ENCODE peak calls at places on chromosomes 12 and 14, in seven cellular contexts. One of them, this sample, is unnamed.

GRCh38 chr12:29306267-29306666 is 74.7 kb downstream of the ERGIC2 start:
- DNase-seq in trophoblast cell: no peak
- DNase-seq in mesenchymal stem cell: no peak
- DNase-seq in neuronal stem cell: no peak
- DNase-seq in IMR-90: no peak
- DNase-seq in H1: no peak
- DNase-seq in H9: no peak
- DNase-seq in this sample: no peak

GRCh38 chr12:14948672-14949071 is 10.3 kb upstream of the ERP27 start:
- DNase-seq in trophoblast cell: no peak
- DNase-seq in mesenchymal stem cell: peak
- DNase-seq in neuronal stem cell: no peak
- DNase-seq in IMR-90: peak
- DNase-seq in H1: no peak
- DNase-seq in H9: no peak
- DNase-seq in this sample: peak

GRCh38 chr12:4984971-4985370 is 58.7 kb upstream of the KCNA5 start:
- DNase-seq in trophoblast cell: no peak
- DNase-seq in mesenchymal stem cell: no peak
- DNase-seq in neuronal stem cell: no peak
- DNase-seq in IMR-90: no peak
- DNase-seq in H1: no peak
- DNase-seq in H9: no peak
- DNase-seq in this sample: no peak

GRCh38 chr12:131131077-131131807 is 177.5 kb downstream of the ADGRD1 start:
- DNase-seq in trophoblast cell: no peak
- DNase-seq in mesenchymal stem cell: no peak
- DNase-seq in neuronal stem cell: no peak
- DNase-seq in IMR-90: no peak
- DNase-seq in H1: no peak
- DNase-seq in H9: no peak
- DNase-seq in this sample: no peak

GRCh38 chr12:128043317-128043716 is 223.7 kb upstream of the TMEM132C start:
- DNase-seq in trophoblast cell: no peak
- DNase-seq in mesenchymal stem cell: no peak
- DNase-seq in neuronal stem cell: no peak
- DNase-seq in IMR-90: no peak
- DNase-seq in H1: no peak
- DNase-seq in H9: no peak
- DNase-seq in this sample: no peak

GRCh38 chr12:49031573-49032161 is 13.1 kb upstream of the PRKAG1 start:
- DNase-seq in trophoblast cell: no peak
- DNase-seq in mesenchymal stem cell: no peak
- DNase-seq in neuronal stem cell: no peak
- DNase-seq in IMR-90: no peak
- DNase-seq in H1: no peak
- DNase-seq in H9: no peak
- DNase-seq in this sample: no peak

GRCh38 chr12:80988986-80989385 is 51.3 kb upstream of the LIN7A start:
- DNase-seq in trophoblast cell: no peak
- DNase-seq in mesenchymal stem cell: no peak
- DNase-seq in neuronal stem cell: no peak
- DNase-seq in IMR-90: no peak
- DNase-seq in H1: no peak
- DNase-seq in H9: no peak
- DNase-seq in this sample: peak

GRCh38 chr12:57767876-57768275 is 998 bp upstream of the CYP27B1 start:
- DNase-seq in trophoblast cell: no peak
- DNase-seq in mesenchymal stem cell: no peak
- DNase-seq in neuronal stem cell: no peak
- DNase-seq in IMR-90: no peak
- DNase-seq in H1: no peak
- DNase-seq in H9: no peak
- DNase-seq in this sample: no peak

GRCh38 chr14:58593977-58594376 is 43.8 kb upstream of the DACT1 start:
- DNase-seq in trophoblast cell: no peak
- DNase-seq in mesenchymal stem cell: no peak
- DNase-seq in neuronal stem cell: no peak
- DNase-seq in IMR-90: no peak
- DNase-seq in H1: no peak
- DNase-seq in H9: no peak
- DNase-seq in this sample: no peak

GRCh38 chr12:106238146-106238545 is 9.7 kb downstream of the CKAP4 start:
- DNase-seq in trophoblast cell: peak
- DNase-seq in mesenchymal stem cell: no peak
- DNase-seq in neuronal stem cell: no peak
- DNase-seq in IMR-90: no peak
- DNase-seq in H1: no peak
- DNase-seq in H9: peak
- DNase-seq in this sample: peak

GRCh38 chr12:108609535-108610335 is 11.9 kb upstream of the TMEM119 start:
- DNase-seq in trophoblast cell: no peak
- DNase-seq in mesenchymal stem cell: peak
- DNase-seq in neuronal stem cell: no peak
- DNase-seq in IMR-90: peak
- DNase-seq in H1: no peak
- DNase-seq in H9: no peak
- DNase-seq in this sample: no peak

GRCh38 chr12:24565300-24565699 is 383.6 kb downstream of the BCAT1 start:
- DNase-seq in trophoblast cell: no peak
- DNase-seq in mesenchymal stem cell: no peak
- DNase-seq in neuronal stem cell: no peak
- DNase-seq in IMR-90: no peak
- DNase-seq in H1: no peak
- DNase-seq in H9: peak
- DNase-seq in this sample: peak

GRCh38 chr14:96627811-96628775 is 125.9 kb downstream of the PAPOLA start:
- DNase-seq in trophoblast cell: no peak
- DNase-seq in mesenchymal stem cell: no peak
- DNase-seq in neuronal stem cell: no peak
- DNase-seq in IMR-90: no peak
- DNase-seq in H1: no peak
- DNase-seq in H9: peak
- DNase-seq in this sample: no peak

GRCh38 chr14:76774471-76775158 is 13.3 kb downstream of the VASH1 start:
- DNase-seq in trophoblast cell: no peak
- DNase-seq in mesenchymal stem cell: no peak
- DNase-seq in neuronal stem cell: no peak
- DNase-seq in IMR-90: no peak
- DNase-seq in H1: no peak
- DNase-seq in H9: peak
- DNase-seq in this sample: no peak

GRCh38 chr14:100467939-100468338 is 119.3 kb downstream of the BEGAIN start:
- DNase-seq in trophoblast cell: peak
- DNase-seq in mesenchymal stem cell: no peak
- DNase-seq in neuronal stem cell: no peak
- DNase-seq in IMR-90: no peak
- DNase-seq in H1: no peak
- DNase-seq in H9: no peak
- DNase-seq in this sample: no peak

GRCh38 chr12:14278294-14278953 is 87.1 kb upstream of the ATF7IP start:
- DNase-seq in trophoblast cell: no peak
- DNase-seq in mesenchymal stem cell: no peak
- DNase-seq in neuronal stem cell: no peak
- DNase-seq in IMR-90: no peak
- DNase-seq in H1: no peak
- DNase-seq in H9: no peak
- DNase-seq in this sample: no peak

GRCh38 chr12:5267603-5268423 is 164.1 kb upstream of the NTF3 start:
- DNase-seq in trophoblast cell: no peak
- DNase-seq in mesenchymal stem cell: no peak
- DNase-seq in neuronal stem cell: no peak
- DNase-seq in IMR-90: peak
- DNase-seq in H1: no peak
- DNase-seq in H9: no peak
- DNase-seq in this sample: peak

GRCh38 chr12:131454418-131455217 is 256.3 kb upstream of the SFSWAP start:
- DNase-seq in trophoblast cell: peak
- DNase-seq in mesenchymal stem cell: no peak
- DNase-seq in neuronal stem cell: peak
- DNase-seq in IMR-90: no peak
- DNase-seq in H1: peak
- DNase-seq in H9: peak
- DNase-seq in this sample: peak

GRCh38 chr12:51818567-51819300 is 29.8 kb downstream of the FIGNL2 start:
- DNase-seq in trophoblast cell: no peak
- DNase-seq in mesenchymal stem cell: peak
- DNase-seq in neuronal stem cell: no peak
- DNase-seq in IMR-90: peak
- DNase-seq in H1: no peak
- DNase-seq in H9: no peak
- DNase-seq in this sample: no peak

GRCh38 chr12:47155457-47156166 is 75.9 kb upstream of the AMIGO2 start:
- DNase-seq in trophoblast cell: no peak
- DNase-seq in mesenchymal stem cell: peak
- DNase-seq in neuronal stem cell: no peak
- DNase-seq in IMR-90: peak
- DNase-seq in H1: no peak
- DNase-seq in H9: no peak
- DNase-seq in this sample: peak

GRCh38 chr14:71686677-71687076 is 245.6 kb upstream of the RGS6 start:
- DNase-seq in trophoblast cell: no peak
- DNase-seq in mesenchymal stem cell: peak
- DNase-seq in neuronal stem cell: no peak
- DNase-seq in IMR-90: peak
- DNase-seq in H1: no peak
- DNase-seq in H9: no peak
- DNase-seq in this sample: no peak

GRCh38 chr14:51165415-51165814 is 70.5 kb upstream of the TRIM9 start:
- DNase-seq in trophoblast cell: no peak
- DNase-seq in mesenchymal stem cell: no peak
- DNase-seq in neuronal stem cell: no peak
- DNase-seq in IMR-90: no peak
- DNase-seq in H1: no peak
- DNase-seq in H9: no peak
- DNase-seq in this sample: no peak
- H3K4ac ChIP-seq in trophoblast cell: no peak
- H3K4ac ChIP-seq in mesenchymal stem cell: no peak
- H3K4ac ChIP-seq in neuronal stem cell: no peak
- H3K4ac ChIP-seq in IMR-90: no peak
- H3K4ac ChIP-seq in H1: no peak
- H3K4ac ChIP-seq in H9: no peak
- H3K4ac ChIP-seq in this sample: no peak

DNA sequence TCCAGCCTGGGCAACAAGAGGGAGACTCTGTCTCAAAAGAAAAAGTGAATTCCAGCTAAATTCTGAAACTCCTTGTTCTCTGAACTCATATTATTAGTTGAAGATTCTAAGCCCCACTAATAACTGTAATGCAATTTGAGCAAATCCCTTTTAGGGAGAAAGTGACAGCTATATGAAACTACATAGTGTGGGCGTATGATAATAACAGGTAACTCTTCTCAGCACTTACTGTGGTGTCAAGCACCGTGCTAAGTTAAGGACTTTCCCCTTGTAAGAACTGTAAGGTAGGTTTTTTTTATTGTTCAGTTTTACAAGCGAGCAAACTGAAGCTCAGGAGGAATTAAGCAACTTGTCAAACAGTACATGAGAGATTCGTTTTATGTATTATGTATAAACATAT is 5.4 kb downstream of the ANKRD13A start:
- DNase-seq in trophoblast cell: no peak
- DNase-seq in mesenchymal stem cell: no peak
- DNase-seq in neuronal stem cell: no peak
- DNase-seq in IMR-90: no peak
- DNase-seq in H1: no peak
- DNase-seq in H9: no peak
- DNase-seq in this sample: no peak
- H3K4ac ChIP-seq in trophoblast cell: no peak
- H3K4ac ChIP-seq in mesenchymal stem cell: no peak
- H3K4ac ChIP-seq in neuronal stem cell: no peak
- H3K4ac ChIP-seq in IMR-90: no peak
- H3K4ac ChIP-seq in H1: no peak
- H3K4ac ChIP-seq in H9: no peak
- H3K4ac ChIP-seq in this sample: no peak

DNA sequence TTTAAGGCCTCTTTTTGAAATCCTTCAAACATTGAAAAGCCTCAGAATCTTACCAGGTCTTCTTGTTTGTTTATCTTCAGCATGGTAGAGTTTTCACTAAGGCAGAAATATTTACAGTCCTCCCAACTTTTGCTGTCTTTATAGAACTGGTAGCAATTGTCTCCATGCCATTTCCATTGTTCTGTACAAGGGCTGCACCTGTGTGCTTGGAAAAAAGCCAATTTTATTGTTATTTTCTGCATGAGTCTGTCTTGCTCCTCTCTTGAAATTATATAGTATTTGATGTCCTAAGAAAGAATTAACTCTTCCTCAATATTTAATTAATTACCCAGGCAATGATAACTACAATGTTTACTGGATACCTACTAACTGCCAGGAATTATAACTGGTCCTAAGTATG is 23.3 kb downstream of the CLEC1A start:
- DNase-seq in trophoblast cell: no peak
- DNase-seq in mesenchymal stem cell: no peak
- DNase-seq in neuronal stem cell: no peak
- DNase-seq in IMR-90: no peak
- DNase-seq in H1: no peak
- DNase-seq in H9: no peak
- DNase-seq in this sample: no peak
- H3K4ac ChIP-seq in trophoblast cell: no peak
- H3K4ac ChIP-seq in mesenchymal stem cell: no peak
- H3K4ac ChIP-seq in neuronal stem cell: no peak
- H3K4ac ChIP-seq in IMR-90: no peak
- H3K4ac ChIP-seq in H1: no peak
- H3K4ac ChIP-seq in H9: no peak
- H3K4ac ChIP-seq in this sample: no peak

GRCh38 chr12:122159879-122160278 is 14.1 kb downstream of the IL31 start:
- DNase-seq in trophoblast cell: no peak
- DNase-seq in mesenchymal stem cell: no peak
- DNase-seq in neuronal stem cell: no peak
- DNase-seq in IMR-90: no peak
- DNase-seq in H1: no peak
- DNase-seq in H9: no peak
- DNase-seq in this sample: peak

GRCh38 chr12:122161682-122162081 is 12.3 kb downstream of the IL31 start:
- DNase-seq in trophoblast cell: no peak
- DNase-seq in mesenchymal stem cell: no peak
- DNase-seq in neuronal stem cell: no peak
- DNase-seq in IMR-90: no peak
- DNase-seq in H1: no peak
- DNase-seq in H9: no peak
- DNase-seq in this sample: no peak

GRCh38 chr12:122162976-122163375 is 11.0 kb downstream of the IL31 start:
- DNase-seq in trophoblast cell: no peak
- DNase-seq in mesenchymal stem cell: no peak
- DNase-seq in neuronal stem cell: no peak
- DNase-seq in IMR-90: no peak
- DNase-seq in H1: no peak
- DNase-seq in H9: no peak
- DNase-seq in this sample: no peak

GRCh38 chr12:122158700-122159285 is 15.2 kb downstream of the IL31 start:
- DNase-seq in trophoblast cell: no peak
- DNase-seq in mesenchymal stem cell: no peak
- DNase-seq in neuronal stem cell: no peak
- DNase-seq in IMR-90: no peak
- DNase-seq in H1: no peak
- DNase-seq in H9: no peak
- DNase-seq in this sample: no peak

DNA sequence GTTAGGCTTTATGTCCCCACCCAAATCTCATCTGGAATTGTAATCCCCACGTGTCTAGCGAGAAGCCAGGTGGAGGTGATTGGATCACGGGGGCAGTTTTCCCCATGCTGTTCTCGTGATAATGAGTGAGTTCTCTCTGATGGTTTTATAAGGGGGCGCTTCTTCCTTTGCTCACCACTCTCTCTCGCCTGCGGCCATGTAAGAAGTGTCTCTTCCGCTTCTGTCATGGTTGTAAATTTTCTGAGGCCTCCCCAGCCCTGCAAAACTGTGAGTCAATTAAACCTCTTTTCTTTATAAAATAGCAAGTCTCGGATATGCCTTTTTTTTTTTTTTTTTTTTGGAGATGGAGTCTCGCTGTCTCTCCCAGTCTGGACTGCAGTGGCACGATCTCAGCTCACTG is 13.3 kb downstream of the IL31 start:
- DNase-seq in trophoblast cell: no peak
- DNase-seq in mesenchymal stem cell: no peak
- DNase-seq in neuronal stem cell: no peak
- DNase-seq in IMR-90: no peak
- DNase-seq in H1: no peak
- DNase-seq in H9: no peak
- DNase-seq in this sample: no peak
- H3K4ac ChIP-seq in trophoblast cell: no peak
- H3K4ac ChIP-seq in mesenchymal stem cell: no peak
- H3K4ac ChIP-seq in neuronal stem cell: no peak
- H3K4ac ChIP-seq in IMR-90: no peak
- H3K4ac ChIP-seq in H1: no peak
- H3K4ac ChIP-seq in H9: no peak
- H3K4ac ChIP-seq in this sample: no peak

This sample was measured in mesendoderm.